ENCODE peak calls at places on chromosomes 11 and 22, in four cellular contexts. One of them, this sample, is unnamed.

GRCh38 chr11:36433896-36434295 is 76.2 kb downstream of the TRAF6 start:
- DNase-seq in body of pancreas: no peak
- DNase-seq in BJ: no peak
- DNase-seq in vagina: no peak
- DNase-seq in this sample: no peak

GRCh38 chr22:42930810-42931420 is 73.8 kb upstream of the ARFGAP3 start:
- DNase-seq in body of pancreas: peak; percentile 74
- DNase-seq in BJ: no peak
- DNase-seq in vagina: no peak
- DNase-seq in this sample: no peak

GRCh38 chr22:23107487-23108323 is 34.1 kb downstream of the RSPH14 start:
- DNase-seq in vagina: no peak
- DNase-seq in BJ: no peak
- DNase-seq in body of pancreas: no peak
- DNase-seq in this sample: no peak

GRCh38 chr11:2772544-2773031 is 72.8 kb upstream of the KCNQ1OT1 start:
- DNase-seq in vagina: no peak
- DNase-seq in BJ: no peak
- DNase-seq in body of pancreas: no peak
- DNase-seq in this sample: no peak

GRCh38 chr11:126082251-126083109 is 19.8 kb upstream of the CDON start:
- DNase-seq in BJ: no peak
- DNase-seq in body of pancreas: no peak
- DNase-seq in vagina: no peak
- DNase-seq in this sample: no peak

GRCh38 chr11:116472661-116473060 is 300.1 kb downstream of the BUD13 start:
- DNase-seq in BJ: peak; percentile 26
- DNase-seq in vagina: no peak
- DNase-seq in body of pancreas: no peak
- DNase-seq in this sample: no peak

GRCh38 chr22:28369849-28370248 is 309.8 kb downstream of the TTC28 start:
- DNase-seq in vagina: no peak
- DNase-seq in body of pancreas: no peak
- DNase-seq in BJ: no peak
- DNase-seq in this sample: no peak

GRCh38 chr22:29693671-29694070 is 26.1 kb upstream of the CABP7 start:
- DNase-seq in body of pancreas: no peak
- DNase-seq in BJ: no peak
- DNase-seq in vagina: no peak
- DNase-seq in this sample: no peak

DNA sequence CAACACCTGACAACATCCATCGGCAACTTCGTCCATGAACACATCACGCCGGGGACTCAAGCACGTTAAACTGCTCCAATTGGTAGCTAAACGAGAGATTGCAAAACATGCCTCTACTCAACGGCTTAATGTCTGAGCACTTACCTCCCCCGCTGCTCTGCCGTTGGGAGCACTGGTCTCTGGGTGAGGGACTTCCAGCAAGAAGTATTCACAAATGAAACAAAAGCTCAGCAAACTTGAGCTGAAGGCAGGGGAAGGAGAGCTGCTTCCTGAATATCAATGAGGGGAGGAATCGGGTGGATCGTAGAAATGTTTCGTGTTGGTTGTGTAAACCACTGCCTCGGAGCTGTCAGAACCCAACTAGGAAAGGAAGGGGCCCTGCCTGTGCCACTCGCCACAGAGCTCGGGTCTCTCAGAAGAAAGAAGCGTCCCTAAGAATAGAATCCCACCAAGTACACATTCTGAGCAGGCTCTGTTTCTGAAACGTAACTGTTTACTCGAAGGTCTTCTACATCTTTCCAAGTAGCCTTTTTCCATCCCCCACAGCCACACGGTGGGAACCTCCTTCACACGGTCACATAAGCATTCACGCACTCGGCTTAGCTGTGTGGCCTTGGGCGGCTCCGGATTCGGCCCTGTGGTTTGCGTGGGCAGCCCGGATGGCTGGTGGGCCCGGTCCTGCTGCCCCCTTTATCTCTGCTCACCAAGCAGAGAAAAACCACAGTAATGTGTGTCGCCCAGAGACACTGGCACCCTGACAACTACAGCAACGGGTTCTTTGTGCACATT is at the start of gene MLC1:
- DNase-seq in body of pancreas: no peak
- DNase-seq in BJ: peak; percentile 26
- DNase-seq in vagina: no peak
- DNase-seq in this sample: no peak
- H3K4me3 ChIP-seq in body of pancreas: no peak within 1 kb of the TSS
- H3K4me3 ChIP-seq in BJ: no peak within 1 kb of the TSS
- H3K4me3 ChIP-seq in vagina: no peak within 1 kb of the TSS
- H3K4me3 ChIP-seq in this sample: no peak within 1 kb of the TSS

GRCh38 chr11:5608778-5609177 is 12.3 kb downstream of the TRIM6 start:
- DNase-seq in body of pancreas: no peak
- DNase-seq in vagina: no peak
- DNase-seq in BJ: no peak
- DNase-seq in this sample: no peak

GRCh38 chr11:5605849-5606248 is 9.4 kb downstream of the TRIM6 start:
- DNase-seq in vagina: no peak
- DNase-seq in body of pancreas: no peak
- DNase-seq in BJ: peak; percentile 18
- DNase-seq in this sample: peak; percentile 79

GRCh38 chr11:5610446-5610845 is 14.0 kb downstream of the TRIM6 start:
- DNase-seq in body of pancreas: no peak
- DNase-seq in vagina: no peak
- DNase-seq in BJ: no peak
- DNase-seq in this sample: no peak

GRCh38 chr11:5611627-5612026 is 13.2 kb upstream of the TRIM34 start:
- DNase-seq in vagina: no peak
- DNase-seq in BJ: no peak
- DNase-seq in body of pancreas: no peak
- DNase-seq in this sample: no peak
- TF ChIP-seq CTCF in vagina: no peak
- TF ChIP-seq CTCF in BJ: no peak
- TF ChIP-seq CTCF in body of pancreas: no peak
- TF ChIP-seq CTCF in this sample: no peak

GRCh38 chr22:19179472-19180048 is 1.0 kb upstream of the SLC25A1 start:
- DNase-seq in body of pancreas: peak; percentile 80
- DNase-seq in BJ: peak; percentile 36
- DNase-seq in vagina: no peak
- DNase-seq in this sample: peak; percentile 51
- H3K4me3 ChIP-seq in body of pancreas: no peak overlapping the region
- H3K4me3 ChIP-seq in BJ: peak overlapping the region; percentile 52
- H3K4me3 ChIP-seq in vagina: peak overlapping the region; percentile 92
- H3K4me3 ChIP-seq in this sample: peak overlapping the region; percentile 56

GRCh38 chr11:69642913-69643632 is 2.1 kb downstream of the CCND1 start:
- DNase-seq in vagina: no peak
- DNase-seq in body of pancreas: peak; percentile 79
- DNase-seq in BJ: no peak
- DNase-seq in this sample: no peak

GRCh38 chr11:69642549-69642912 is 1.6 kb downstream of the CCND1 start:
- DNase-seq in BJ: no peak
- DNase-seq in body of pancreas: peak; percentile 34
- DNase-seq in vagina: no peak
- DNase-seq in this sample: no peak

GRCh38 chr11:69644962-69645675 is 4.2 kb downstream of the CCND1 start:
- DNase-seq in vagina: no peak
- DNase-seq in BJ: no peak
- DNase-seq in body of pancreas: no peak
- DNase-seq in this sample: no peak

GRCh38 chr11:69644071-69644961 is 3.4 kb downstream of the CCND1 start:
- DNase-seq in body of pancreas: peak; percentile 55
- DNase-seq in vagina: no peak
- DNase-seq in BJ: peak; percentile 67
- DNase-seq in this sample: peak; percentile 91

DNA sequence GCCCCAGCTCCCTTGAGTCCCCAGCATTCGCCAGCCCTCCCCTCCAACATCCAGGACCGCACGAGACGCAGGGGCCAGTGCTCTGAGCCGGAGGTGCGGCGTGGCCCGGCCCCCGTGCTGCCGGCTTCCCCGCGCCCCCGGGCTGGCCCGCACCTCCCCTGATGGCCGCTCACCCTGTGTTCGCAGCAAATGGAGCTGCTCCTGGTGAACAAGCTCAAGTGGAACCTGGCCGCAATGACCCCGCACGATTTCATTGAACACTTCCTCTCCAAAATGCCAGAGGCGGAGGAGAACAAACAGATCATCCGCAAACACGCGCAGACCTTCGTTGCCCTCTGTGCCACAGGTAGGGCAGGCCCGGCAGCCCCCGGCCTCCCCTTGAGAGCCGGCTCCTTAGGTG is 2.7 kb downstream of the CCND1 start:
- DNase-seq in BJ: no peak
- DNase-seq in body of pancreas: no peak
- DNase-seq in vagina: no peak
- DNase-seq in this sample: no peak
- TF ChIP-seq CTCF in BJ: no peak
- TF ChIP-seq CTCF in body of pancreas: no peak
- TF ChIP-seq CTCF in vagina: no peak
- TF ChIP-seq CTCF in this sample: no peak

DNA sequence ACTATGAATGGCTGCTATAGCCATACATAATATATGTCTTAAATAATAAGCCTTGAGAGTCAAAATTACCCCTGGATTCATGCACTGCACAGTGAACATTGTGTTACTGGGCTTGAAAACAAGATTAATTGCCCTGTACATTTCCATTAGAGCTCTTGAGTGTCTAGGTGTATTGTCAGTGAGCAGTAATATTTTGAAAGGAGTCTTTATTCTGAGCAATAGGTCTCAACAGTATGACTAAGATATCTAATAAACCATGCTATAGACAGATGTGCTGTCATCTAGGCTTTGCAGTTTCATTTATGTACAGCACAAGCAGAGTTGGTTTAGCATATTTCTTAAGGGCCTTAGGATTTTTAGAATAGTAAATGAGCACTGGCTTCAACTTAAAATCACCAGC is 48.1 kb upstream of the LRRC55 start:
- DNase-seq in vagina: no peak
- DNase-seq in body of pancreas: no peak
- DNase-seq in BJ: no peak
- DNase-seq in this sample: no peak
- H3K4me3 ChIP-seq in vagina: no peak overlapping the region
- H3K4me3 ChIP-seq in body of pancreas: no peak overlapping the region
- H3K4me3 ChIP-seq in BJ: no peak overlapping the region
- H3K4me3 ChIP-seq in this sample: no peak overlapping the region

DNA sequence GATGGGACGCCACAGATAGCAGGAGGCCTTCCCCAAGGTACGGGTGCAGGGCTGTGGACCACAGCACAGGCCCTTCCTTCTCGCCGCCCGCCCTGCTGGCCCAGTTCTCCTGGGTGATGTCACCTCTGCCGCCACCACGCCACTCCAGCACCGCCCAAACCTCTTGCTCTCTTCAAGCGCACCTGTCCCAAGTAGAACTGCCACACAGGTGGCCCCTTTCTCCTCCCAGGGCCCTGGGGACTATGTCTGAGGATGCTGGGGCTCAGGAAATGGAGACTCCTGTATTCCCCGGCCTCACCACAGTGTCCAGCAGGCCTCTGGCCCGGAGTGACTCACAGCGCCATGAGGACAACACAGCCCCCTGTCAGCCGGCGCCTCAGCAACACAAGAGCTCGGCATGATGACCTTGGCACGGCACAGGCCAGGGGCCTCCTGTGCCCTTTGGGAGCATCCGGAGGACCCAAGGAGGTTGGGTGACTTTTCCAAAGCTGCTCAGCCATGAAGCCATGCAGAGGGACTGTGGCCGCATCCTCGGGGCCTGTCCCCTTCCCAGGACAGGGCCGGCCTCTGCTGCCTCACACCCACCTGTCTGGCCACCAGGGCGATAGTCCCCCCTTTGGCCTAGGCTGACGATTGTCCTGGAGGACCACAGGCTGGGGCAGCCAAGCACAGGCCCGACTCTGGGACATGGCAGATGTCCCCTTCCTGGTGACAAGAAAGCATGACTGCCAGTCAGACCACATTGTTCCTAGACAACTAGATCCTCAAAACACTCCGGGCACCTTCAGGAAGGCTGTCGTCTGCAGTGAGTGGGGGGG is 1023.5 kb downstream of the BRD1 start:
- DNase-seq in vagina: no peak
- DNase-seq in body of pancreas: no peak
- DNase-seq in BJ: no peak
- DNase-seq in this sample: no peak
- TF ChIP-seq CTCF in vagina: no peak
- TF ChIP-seq CTCF in body of pancreas: no peak
- TF ChIP-seq CTCF in BJ: no peak
- TF ChIP-seq CTCF in this sample: no peak

GRCh38 chr11:32002311-32002710 is 88.6 kb upstream of the RCN1 start:
- DNase-seq in vagina: no peak
- DNase-seq in BJ: no peak
- DNase-seq in body of pancreas: no peak
- DNase-seq in this sample: no peak

GRCh38 chr11:31995525-31996123 is 95.2 kb upstream of the RCN1 start:
- DNase-seq in body of pancreas: no peak
- DNase-seq in vagina: no peak
- DNase-seq in BJ: no peak
- DNase-seq in this sample: no peak

GRCh38 chr11:31997955-31998354 is 92.9 kb upstream of the RCN1 start:
- DNase-seq in body of pancreas: no peak
- DNase-seq in vagina: no peak
- DNase-seq in BJ: no peak
- DNase-seq in this sample: no peak

GRCh38 chr11:31995031-31995430 is 95.8 kb upstream of the RCN1 start:
- DNase-seq in body of pancreas: no peak
- DNase-seq in BJ: no peak
- DNase-seq in vagina: no peak
- DNase-seq in this sample: no peak

GRCh38 chr11:31996159-31996881 is 94.6 kb upstream of the RCN1 start:
- DNase-seq in BJ: no peak
- DNase-seq in vagina: no peak
- DNase-seq in body of pancreas: no peak
- DNase-seq in this sample: no peak
- H3K4me3 ChIP-seq in BJ: no peak overlapping the region
- H3K4me3 ChIP-seq in vagina: no peak overlapping the region
- H3K4me3 ChIP-seq in body of pancreas: no peak overlapping the region
- H3K4me3 ChIP-seq in this sample: no peak overlapping the region

GRCh38 chr11:123303924-123304323 is 108.9 kb upstream of the CLMP start:
- DNase-seq in body of pancreas: no peak
- DNase-seq in BJ: no peak
- DNase-seq in vagina: no peak
- DNase-seq in this sample: no peak
- TF ChIP-seq CTCF in body of pancreas: no peak
- TF ChIP-seq CTCF in BJ: no peak
- TF ChIP-seq CTCF in vagina: no peak
- TF ChIP-seq CTCF in this sample: no peak

GRCh38 chr22:49039625-49040024 is 788.0 kb downstream of the BRD1 start:
- DNase-seq in vagina: no peak
- DNase-seq in body of pancreas: no peak
- DNase-seq in BJ: no peak
- DNase-seq in this sample: no peak
- H3K4me3 ChIP-seq in vagina: no peak overlapping the region
- H3K4me3 ChIP-seq in body of pancreas: no peak overlapping the region
- H3K4me3 ChIP-seq in BJ: no peak overlapping the region
- H3K4me3 ChIP-seq in this sample: no peak overlapping the region

DNA sequence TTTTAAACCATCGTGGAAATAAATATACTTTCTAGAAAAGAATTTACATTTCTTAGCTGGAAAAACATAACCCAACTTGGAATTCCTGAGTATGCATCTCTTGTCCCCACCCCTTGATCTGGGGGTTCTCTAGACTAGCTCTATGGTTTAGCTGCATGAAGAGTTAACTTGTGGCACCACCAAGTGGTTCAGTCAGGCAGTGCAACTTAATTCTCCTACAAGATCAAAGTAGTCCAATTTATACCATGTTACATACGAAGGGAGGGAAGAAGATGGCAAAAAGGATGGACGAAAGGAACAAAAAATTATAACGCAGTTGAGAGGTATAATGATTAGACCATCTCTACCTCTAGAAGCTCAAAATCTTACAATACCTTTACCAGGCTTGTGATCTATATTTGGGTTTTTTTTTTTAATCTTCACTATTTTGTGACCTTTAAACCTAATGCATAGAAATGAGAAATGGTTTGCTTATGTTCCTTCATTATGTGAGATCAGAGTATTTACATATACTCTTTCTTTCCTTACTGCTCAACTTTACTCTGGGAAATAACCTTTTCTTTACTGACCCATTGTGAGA is 28.5 kb upstream of the ALKBH3 start:
- DNase-seq in vagina: no peak
- DNase-seq in body of pancreas: peak; percentile 53
- DNase-seq in BJ: no peak
- DNase-seq in this sample: peak; percentile 52
- TF ChIP-seq CTCF in vagina: peak; percentile 40
- TF ChIP-seq CTCF in body of pancreas: peak; percentile 63
- TF ChIP-seq CTCF in BJ: peak; percentile 80
- TF ChIP-seq CTCF in this sample: peak; percentile 85